ENCODE peak calls at places on chromosomes 11 and 22, in four cellular contexts. One of them, this sample, is unnamed.

GRCh38 chr22:32823024-32823730 is 21.7 kb downstream of the TIMP3 start:
- DNase-seq in pancreas: no peak
- DNase-seq in epithelial cell of esophagus: peak
- DNase-seq in bronchial epithelial cell: peak
- DNase-seq in this sample: peak

GRCh38 chr11:125282596-125282914 is 118.0 kb downstream of the PKNOX2 start:
- DNase-seq in epithelial cell of esophagus: no peak
- DNase-seq in bronchial epithelial cell: no peak
- DNase-seq in pancreas: no peak
- DNase-seq in this sample: peak

GRCh38 chr22:40599731-40600130 is 36.8 kb downstream of the MRTFA start:
- DNase-seq in bronchial epithelial cell: no peak
- DNase-seq in pancreas: no peak
- DNase-seq in epithelial cell of esophagus: no peak
- DNase-seq in this sample: no peak

GRCh38 chr11:65394125-65394536 is 7.7 kb downstream of the FRMD8 start:
- DNase-seq in epithelial cell of esophagus: no peak
- DNase-seq in bronchial epithelial cell: no peak
- DNase-seq in pancreas: peak
- DNase-seq in this sample: no peak

GRCh38 chr11:11843642-11844041 is 1.9 kb downstream of the USP47 start:
- DNase-seq in epithelial cell of esophagus: no peak
- DNase-seq in pancreas: no peak
- DNase-seq in bronchial epithelial cell: no peak
- DNase-seq in this sample: no peak

GRCh38 chr22:36365020-36365411 is 22.8 kb downstream of the MYH9 start:
- DNase-seq in pancreas: no peak
- DNase-seq in epithelial cell of esophagus: peak
- DNase-seq in bronchial epithelial cell: peak
- DNase-seq in this sample: no peak

GRCh38 chr22:25629613-25630012 is 65.1 kb downstream of the GRK3 start:
- DNase-seq in epithelial cell of esophagus: no peak
- DNase-seq in bronchial epithelial cell: no peak
- DNase-seq in pancreas: no peak
- DNase-seq in this sample: no peak

GRCh38 chr22:39524089-39524752 is 3.9 kb downstream of the ATF4 start:
- DNase-seq in pancreas: no peak
- DNase-seq in bronchial epithelial cell: no peak
- DNase-seq in epithelial cell of esophagus: no peak
- DNase-seq in this sample: no peak

GRCh38 chr22:40477683-40478348 is 107.4 kb downstream of the SGSM3 start:
- DNase-seq in bronchial epithelial cell: no peak
- DNase-seq in pancreas: no peak
- DNase-seq in epithelial cell of esophagus: no peak
- DNase-seq in this sample: no peak

GRCh38 chr22:23263651-23264555 is 83.6 kb downstream of the BCR start:
- DNase-seq in pancreas: no peak
- DNase-seq in epithelial cell of esophagus: peak
- DNase-seq in bronchial epithelial cell: no peak
- DNase-seq in this sample: no peak

GRCh38 chr11:2390091-2390870 is 10.3 kb upstream of the TSSC4 start:
- DNase-seq in epithelial cell of esophagus: no peak
- DNase-seq in pancreas: peak
- DNase-seq in bronchial epithelial cell: no peak
- DNase-seq in this sample: no peak

GRCh38 chr22:28568099-28568498 is 111.5 kb downstream of the TTC28 start:
- DNase-seq in epithelial cell of esophagus: no peak
- DNase-seq in bronchial epithelial cell: no peak
- DNase-seq in pancreas: no peak
- DNase-seq in this sample: no peak

GRCh38 chr22:46006379-46007002 is 29.5 kb upstream of the WNT7B start:
- DNase-seq in bronchial epithelial cell: peak
- DNase-seq in epithelial cell of esophagus: peak
- DNase-seq in pancreas: peak
- DNase-seq in this sample: no peak

GRCh38 chr11:59186130-59186594 is 14.2 kb downstream of the DTX4 start:
- DNase-seq in epithelial cell of esophagus: peak
- DNase-seq in bronchial epithelial cell: peak
- DNase-seq in pancreas: no peak
- DNase-seq in this sample: no peak

GRCh38 chr11:11000546-11001283 is 142.9 kb upstream of the ZBED5 start:
- DNase-seq in epithelial cell of esophagus: no peak
- DNase-seq in bronchial epithelial cell: no peak
- DNase-seq in pancreas: no peak
- DNase-seq in this sample: no peak

GRCh38 chr11:64571410-64572091 is 19.5 kb upstream of the SLC22A12 start:
- DNase-seq in epithelial cell of esophagus: peak
- DNase-seq in bronchial epithelial cell: peak
- DNase-seq in pancreas: no peak
- DNase-seq in this sample: no peak

GRCh38 chr11:107840120-107840479 is 18.5 kb downstream of the SLC35F2 start:
- DNase-seq in epithelial cell of esophagus: peak
- DNase-seq in bronchial epithelial cell: peak
- DNase-seq in pancreas: no peak
- DNase-seq in this sample: peak

GRCh38 chr11:89521792-89522191 is 30.6 kb upstream of the NOX4 start:
- DNase-seq in bronchial epithelial cell: no peak
- DNase-seq in pancreas: no peak
- DNase-seq in epithelial cell of esophagus: no peak
- DNase-seq in this sample: no peak

GRCh38 chr22:29786026-29786425 is 18.9 kb downstream of the UQCR10 start:
- DNase-seq in bronchial epithelial cell: no peak
- DNase-seq in pancreas: no peak
- DNase-seq in epithelial cell of esophagus: no peak
- DNase-seq in this sample: no peak

GRCh38 chr11:6653656-6654055 is 2.0 kb downstream of the DCHS1 start:
- DNase-seq in bronchial epithelial cell: no peak
- DNase-seq in epithelial cell of esophagus: no peak
- DNase-seq in pancreas: no peak
- DNase-seq in this sample: no peak

GRCh38 chr22:27284314-27284713 is 517.2 kb downstream of the MN1 start:
- DNase-seq in bronchial epithelial cell: no peak
- DNase-seq in epithelial cell of esophagus: no peak
- DNase-seq in pancreas: no peak
- DNase-seq in this sample: no peak

GRCh38 chr11:45264839-45265515 is 21.2 kb downstream of the SYT13 start:
- DNase-seq in pancreas: no peak
- DNase-seq in bronchial epithelial cell: peak
- DNase-seq in epithelial cell of esophagus: peak
- DNase-seq in this sample: no peak

GRCh38 chr11:131748146-131749050 is 378.0 kb downstream of the NTM start:
- DNase-seq in bronchial epithelial cell: peak
- DNase-seq in pancreas: no peak
- DNase-seq in epithelial cell of esophagus: peak
- DNase-seq in this sample: peak

GRCh38 chr22:46618104-46618647 is 2.0 kb upstream of the GRAMD4 start:
- DNase-seq in pancreas: no peak
- DNase-seq in epithelial cell of esophagus: no peak
- DNase-seq in bronchial epithelial cell: no peak
- DNase-seq in this sample: no peak

GRCh38 chr11:69135420-69136363 is 20.0 kb upstream of the SMIM38 start:
- DNase-seq in epithelial cell of esophagus: no peak
- DNase-seq in bronchial epithelial cell: no peak
- DNase-seq in pancreas: no peak
- DNase-seq in this sample: no peak
- H3K4me3 ChIP-seq in epithelial cell of esophagus: no peak
- H3K4me3 ChIP-seq in bronchial epithelial cell: no peak
- H3K4me3 ChIP-seq in pancreas: no peak
- H3K4me3 ChIP-seq in this sample: no peak

DNA sequence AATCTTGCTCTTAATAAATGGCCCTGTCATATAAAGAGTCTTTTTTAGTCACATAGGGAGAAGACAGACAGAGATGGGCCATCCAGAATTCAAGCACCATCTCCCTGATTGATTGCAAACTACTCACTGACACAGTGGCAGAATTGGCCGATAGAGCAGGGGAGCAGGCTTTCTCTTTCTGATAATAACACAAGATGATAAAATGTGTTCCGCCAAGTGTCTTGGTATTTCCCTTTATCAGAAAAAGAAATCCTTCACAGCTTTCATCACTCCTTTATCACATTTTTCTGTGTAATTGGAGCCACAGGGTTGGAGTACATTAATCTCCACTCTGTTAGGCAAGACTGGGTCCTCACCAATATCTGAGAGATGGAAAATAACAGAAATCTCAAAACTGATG is 406.0 kb downstream of the TMEM135 start:
- DNase-seq in epithelial cell of esophagus: no peak
- DNase-seq in bronchial epithelial cell: no peak
- DNase-seq in pancreas: no peak
- DNase-seq in this sample: no peak
- H3K4me3 ChIP-seq in epithelial cell of esophagus: no peak
- H3K4me3 ChIP-seq in bronchial epithelial cell: no peak
- H3K4me3 ChIP-seq in pancreas: no peak
- H3K4me3 ChIP-seq in this sample: no peak

DNA sequence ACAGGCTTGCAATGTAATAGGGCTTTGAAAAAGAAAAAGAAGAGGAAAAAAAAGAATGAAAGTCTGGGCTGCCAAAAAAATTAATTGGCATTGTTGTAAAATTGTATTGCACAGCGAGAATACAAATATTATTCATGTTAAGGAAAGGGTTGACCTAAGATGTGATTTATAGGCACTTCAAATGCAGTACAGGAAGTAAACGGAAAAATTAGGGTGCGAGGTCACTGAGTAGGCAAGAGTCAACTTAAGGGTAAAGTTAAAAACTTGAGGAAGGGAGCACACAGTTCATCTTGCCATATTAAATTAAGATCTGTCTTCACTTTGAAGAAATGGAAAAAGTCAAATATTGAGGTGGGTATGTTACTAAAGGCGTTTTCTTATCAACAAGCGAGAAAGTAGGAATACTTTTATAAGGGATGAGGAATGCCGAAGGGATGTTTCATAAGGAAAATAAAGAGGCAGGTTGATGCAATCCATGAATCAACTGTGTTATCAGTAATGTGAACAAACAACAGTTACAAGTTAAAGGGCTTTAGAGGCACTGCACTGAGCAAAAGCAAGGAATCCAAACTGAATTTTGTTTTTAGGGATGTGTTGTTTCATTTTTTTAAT is 123.0 kb downstream of the WT1 start:
- DNase-seq in bronchial epithelial cell: peak
- DNase-seq in epithelial cell of esophagus: peak
- DNase-seq in pancreas: no peak
- DNase-seq in this sample: no peak
- H3K4me3 ChIP-seq in bronchial epithelial cell: no peak
- H3K4me3 ChIP-seq in epithelial cell of esophagus: no peak
- H3K4me3 ChIP-seq in pancreas: no peak
- H3K4me3 ChIP-seq in this sample: no peak

DNA sequence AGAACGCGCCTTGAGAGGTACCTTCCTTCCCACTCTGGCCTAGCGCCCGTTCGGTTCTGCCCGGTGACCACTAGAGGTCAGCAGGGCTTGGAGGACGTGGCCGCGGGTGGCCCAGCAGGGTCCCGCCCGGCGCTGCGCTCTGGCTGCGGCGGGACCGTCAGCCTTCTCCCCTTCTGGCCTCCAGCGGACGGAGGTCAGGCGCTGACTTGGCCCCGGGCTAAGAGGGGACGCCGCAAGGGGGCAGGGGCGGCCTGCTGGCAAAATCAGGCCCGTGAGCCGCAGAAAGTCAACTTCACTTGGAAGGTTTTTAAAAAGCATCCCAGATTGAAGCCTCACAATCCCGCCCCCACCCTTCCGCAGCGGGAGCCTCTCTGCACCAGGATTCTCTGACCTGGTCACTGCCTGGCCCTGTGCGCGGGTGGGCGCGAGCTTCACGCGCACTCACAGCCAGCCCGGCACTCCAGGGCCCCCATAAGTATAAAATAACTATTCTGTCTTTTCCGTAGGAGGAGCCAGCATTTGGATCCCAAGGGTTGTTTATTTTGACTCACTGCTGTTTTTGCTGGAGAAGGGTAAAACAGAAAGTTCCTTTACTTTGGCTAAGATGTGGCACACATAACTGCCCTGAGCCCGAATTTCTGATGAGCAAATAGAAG is 23.2 kb upstream of the ZBTB16 start:
- DNase-seq in bronchial epithelial cell: peak
- DNase-seq in epithelial cell of esophagus: peak
- DNase-seq in pancreas: peak
- DNase-seq in this sample: peak
- H3K4me3 ChIP-seq in bronchial epithelial cell: peak
- H3K4me3 ChIP-seq in epithelial cell of esophagus: peak
- H3K4me3 ChIP-seq in pancreas: peak
- H3K4me3 ChIP-seq in this sample: peak

DNA sequence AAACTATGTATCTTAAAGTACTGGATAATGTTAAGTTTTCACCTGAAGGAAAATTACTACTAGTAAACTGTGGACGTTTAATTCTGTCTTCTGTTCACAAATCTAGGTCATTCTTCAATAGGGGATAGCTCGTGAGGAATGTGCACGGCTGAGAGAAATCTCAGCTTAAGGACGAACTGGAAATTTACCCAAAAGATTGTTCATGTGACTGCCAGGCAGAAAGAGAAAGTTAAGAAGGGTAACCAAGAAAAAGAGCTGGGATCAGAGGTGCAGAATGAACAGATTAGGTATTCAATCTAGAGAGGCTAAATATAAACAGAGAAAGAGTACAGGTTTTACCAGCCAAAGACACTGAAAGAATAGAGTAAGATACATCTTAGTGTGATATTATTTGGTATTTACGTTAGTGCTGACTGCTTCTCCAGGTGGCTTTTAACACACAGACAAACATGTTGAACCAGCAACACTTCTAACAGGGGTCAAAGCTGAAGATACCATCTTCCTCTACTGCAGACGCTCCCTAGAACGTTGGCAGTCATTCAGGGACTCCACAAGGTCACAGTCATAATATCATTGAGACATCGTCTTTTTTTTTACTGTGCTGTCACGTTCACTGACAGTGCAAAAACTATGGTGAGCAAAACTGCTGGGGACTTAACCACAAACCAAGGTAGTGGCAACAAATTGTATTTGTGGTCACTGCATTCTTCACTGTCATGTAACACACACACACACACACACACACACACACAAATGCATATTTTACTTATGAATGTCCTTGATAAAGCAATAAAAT is 245.1 kb downstream of the CASP12 start:
- DNase-seq in bronchial epithelial cell: no peak
- DNase-seq in epithelial cell of esophagus: no peak
- DNase-seq in pancreas: no peak
- DNase-seq in this sample: no peak
- H3K4me3 ChIP-seq in bronchial epithelial cell: no peak
- H3K4me3 ChIP-seq in epithelial cell of esophagus: no peak
- H3K4me3 ChIP-seq in pancreas: peak
- H3K4me3 ChIP-seq in this sample: no peak

GRCh38 chr11:123357990-123358827 is 71.9 kb upstream of the GRAMD1B start:
- DNase-seq in pancreas: peak
- DNase-seq in bronchial epithelial cell: peak
- DNase-seq in epithelial cell of esophagus: peak
- DNase-seq in this sample: no peak
- H3K4me3 ChIP-seq in pancreas: no peak
- H3K4me3 ChIP-seq in bronchial epithelial cell: peak
- H3K4me3 ChIP-seq in epithelial cell of esophagus: peak
- H3K4me3 ChIP-seq in this sample: no peak

DNA sequence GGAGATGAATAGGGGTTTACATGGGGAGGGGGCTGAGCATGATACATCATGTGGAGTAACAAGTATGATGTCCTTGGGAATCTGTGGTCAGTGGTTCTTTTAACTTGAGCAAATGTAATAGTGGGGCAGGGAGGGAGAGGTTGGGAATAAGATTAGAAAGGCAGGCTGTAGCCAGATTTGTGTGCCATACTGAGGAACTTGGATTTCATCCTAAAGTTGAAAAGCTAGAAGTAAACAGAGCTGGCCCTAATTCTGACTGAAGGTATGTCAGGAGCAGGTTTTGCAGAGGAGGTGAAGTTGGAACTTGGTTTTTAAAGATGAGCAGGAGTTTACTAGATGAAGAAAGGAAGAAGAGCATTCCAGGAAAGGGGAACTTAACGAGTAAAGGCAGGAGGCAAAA is 108.3 kb upstream of the RRM1 start:
- DNase-seq in bronchial epithelial cell: no peak
- DNase-seq in epithelial cell of esophagus: no peak
- DNase-seq in pancreas: no peak
- DNase-seq in this sample: no peak
- H3K4me3 ChIP-seq in bronchial epithelial cell: no peak
- H3K4me3 ChIP-seq in epithelial cell of esophagus: no peak
- H3K4me3 ChIP-seq in pancreas: no peak
- H3K4me3 ChIP-seq in this sample: no peak

This sample was measured in LNCaP clone FGC.